ENCODE peak calls at places on chromosome X, in four cellular contexts. B, E, T and X are unnamed samples.

GRCh38 chrX:97026406-97026805 is 142.7 kb downstream of the RPA4 start:
- DNase-seq in B (no peak), T (no peak), E (peak), X (no peak)

GRCh38 chrX:56793533-56794320 is 64.7 kb downstream of the NBDY start:
- DNase-seq in E (peak), B (no peak), T (no peak), X (no peak)

GRCh38 chrX:19344207-19344534 is 444 bp downstream of the PDHA1 start:
- DNase-seq in B (no peak), E (no peak), T (no peak), X (no peak)

GRCh38 chrX:41259516-41259915 is 74.4 kb upstream of the DDX3X start:
- DNase-seq in T (no peak), E (peak), B (peak), X (peak)

GRCh38 chrX:16436348-16437188 is 213.4 kb upstream of the S100G start:
- DNase-seq in B (peak), T (peak), E (peak), X (peak)

GRCh38 chrX:118862086-118862485 is 38.5 kb downstream of the ZCCHC12 start:
- DNase-seq in T (no peak), B (no peak), E (no peak), X (no peak)

GRCh38 chrX:153635788-153636668 is 11.0 kb upstream of the DUSP9 start:
- DNase-seq in B (peak), E (peak), T (peak), X (peak)

GRCh38 chrX:154321624-154322023 is 26.0 kb downstream of the TKTL1 start:
- DNase-seq in T (no peak), B (peak), E (no peak), X (no peak)

GRCh38 chrX:68684919-68685304 is 37.4 kb downstream of the STARD8 start:
- DNase-seq in B (no peak), T (no peak), E (no peak), X (no peak)

GRCh38 chrX:16251782-16252181 is 84.5 kb downstream of the MAGEB17 start:
- DNase-seq in E (no peak), B (no peak), T (no peak), X (no peak)

GRCh38 chrX:122268353-122268752 is 915.7 kb upstream of the GRIA3 start:
- DNase-seq in B (no peak), T (no peak), E (no peak), X (no peak)

GRCh38 chrX:77087529-77088169 is 359.5 kb upstream of the FGF16 start:
- DNase-seq in T (no peak), E (no peak), B (peak), X (no peak)

GRCh38 chrX:11040405-11040804 is 70.7 kb upstream of the HCCS start:
- DNase-seq in B (no peak), E (no peak), T (no peak), X (no peak)

GRCh38 chrX:150198776-150199175 is 164.3 kb upstream of the MAMLD1 start:
- DNase-seq in B (no peak), E (no peak), T (no peak), X (no peak)

GRCh38 chrX:39476596-39476995 is 621.2 kb downstream of the BCOR start:
- DNase-seq in B (no peak), E (no peak), T (peak), X (no peak)

GRCh38 chrX:69024931-69025330 is 140.3 kb downstream of the PJA1 start:
- DNase-seq in E (peak), T (no peak), B (no peak), X (no peak)

GRCh38 chrX:46268429-46268828 is 276.8 kb downstream of the ZNF674 start:
- DNase-seq in T (no peak), E (no peak), B (peak), X (no peak)

GRCh38 chrX:49910344-49910743 is 12.1 kb upstream of the CLCN5 start:
- DNase-seq in T (no peak), E (no peak), B (no peak), X (no peak)

GRCh38 chrX:105837227-105837626 is 14.9 kb downstream of the NRK start:
- DNase-seq in T (no peak), E (no peak), B (no peak), X (no peak)

GRCh38 chrX:1224954-1225353 is 12.5 kb upstream of the CRLF2 start:
- DNase-seq in B (no peak), E (no peak), T (no peak), X (no peak)

GRCh38 chrX:27882695-27883094 is 74.9 kb downstream of the MAGEB10 start:
- DNase-seq in B (no peak), T (no peak), E (no peak), X (no peak)

GRCh38 chrX:55715847-55716246 is 1.7 kb upstream of the RRAGB start:
- DNase-seq in E (no peak), T (peak), B (peak), X (peak)

GRCh38 chrX:132263127-132263526 is 43.9 kb upstream of the RAP2C start:
- DNase-seq in B (no peak), T (no peak), E (no peak), X (no peak)

GRCh38 chrX:48854898-48855297 is 19.5 kb upstream of the PCSK1N start:
- DNase-seq in B (peak), E (no peak), T (no peak), X (peak)

GRCh38 chrX:150569155-150569477 is 695 bp downstream of the MTM1 start:
- DNase-seq in T (no peak), B (no peak), E (no peak), X (no peak)

GRCh38 chrX:72046447-72046846 is 85.3 kb downstream of the RTL5 start:
- DNase-seq in B (no peak), T (no peak), E (peak), X (no peak)

GRCh38 chrX:51192104-51192503 is 140.5 kb upstream of the NUDT10 start:
- DNase-seq in T (no peak), B (no peak), E (no peak), X (no peak)

GRCh38 chrX:94455782-94456181 is 781.8 kb downstream of the FAM133A start:
- DNase-seq in T (no peak), B (no peak), E (no peak), X (no peak)

DNA sequence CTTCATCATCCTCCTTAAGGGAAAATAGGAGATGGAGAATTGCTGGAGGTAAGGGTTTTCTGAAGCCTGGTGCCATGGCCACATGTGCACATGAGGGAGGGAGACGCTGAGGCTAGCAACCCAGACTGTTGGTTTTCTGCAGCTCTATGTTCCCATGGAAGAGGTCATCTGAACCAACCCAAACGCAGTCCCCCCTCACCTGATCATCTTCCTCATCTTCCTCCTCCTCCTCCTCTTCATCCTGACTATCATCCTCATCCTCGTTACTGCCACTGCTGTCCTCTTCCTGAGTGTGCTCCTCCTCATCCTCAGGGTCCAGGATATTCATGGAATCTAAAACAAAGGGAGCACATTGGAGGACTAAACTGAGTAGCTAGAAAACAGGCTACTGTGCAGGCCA is 124.6 kb downstream of the HUWE1 start:
- DNase-seq in T (no peak), B (no peak), E (no peak), X (no peak)
- TF ChIP-seq FOXJ3 in T (no peak), B (no peak), E (no peak), X (no peak)

GRCh38 chrX:4710618-4711433 is 997.4 kb upstream of the PRKX start:
- DNase-seq in T (no peak), B (peak), E (no peak), X (no peak)
- TF ChIP-seq FOXJ3 in T (no peak), B (no peak), E (no peak), X (no peak)

GRCh38 chrX:23819385-23820234 is 36.6 kb downstream of the SAT1 start:
- DNase-seq in E (no peak), T (no peak), B (peak), X (no peak)

GRCh38 chrX:23825675-23826074 is 42.7 kb downstream of the SAT1 start:
- DNase-seq in T (no peak), B (no peak), E (no peak), X (no peak)

GRCh38 chrX:23820235-23820782 is 37.3 kb downstream of the SAT1 start:
- DNase-seq in B (no peak), E (no peak), T (no peak), X (no peak)

GRCh38 chrX:23822397-23822796 is 39.4 kb downstream of the SAT1 start:
- DNase-seq in B (peak), T (no peak), E (no peak), X (no peak)

GRCh38 chrX:23821847-23822246 is 38.9 kb downstream of the SAT1 start:
- DNase-seq in B (no peak), E (no peak), T (no peak), X (no peak)
- TF ChIP-seq FOXJ3 in B (no peak), E (no peak), T (no peak), X (no peak)

GRCh38 chrX:142978130-142978684 is 47.5 kb upstream of the SPANXN4 start:
- DNase-seq in E (no peak), B (no peak), T (no peak), X (no peak)
- TF ChIP-seq FOXJ3 in E (no peak), B (no peak), T (no peak), X (no peak)